ENCODE peak calls at places on chromosome 13, in seven cellular contexts. S, T, V, D, K, X and H are unnamed samples.

GRCh38 chr13:66405908-66406802 is 824.0 kb downstream of the PCDH9 start:
- DNase-seq in V (peak; percentile 61), T (no peak), X (no peak), D (no peak), K (peak; percentile 70), S (peak; percentile 66), H (no peak)

GRCh38 chr13:113726961-113727411 is 32.0 kb upstream of the TMEM255B start:
- DNase-seq in T (peak; percentile 54), X (no peak), K (peak; percentile 27), S (no peak), V (peak; percentile 10), D (no peak), H (no peak)

GRCh38 chr13:73411067-73411809 is 352.4 kb downstream of the KLF5 start:
- DNase-seq in S (no peak), X (no peak), D (no peak), K (no peak), V (no peak), T (no peak), H (no peak)

GRCh38 chr13:52738719-52739467 is 727 bp downstream of the CNMD start:
- DNase-seq in S (no peak), X (peak; percentile 18), T (peak; percentile 18), D (no peak), V (no peak), K (no peak), H (no peak)

GRCh38 chr13:95403349-95404140 is 102.3 kb upstream of the ABCC4 start:
- DNase-seq in K (peak; percentile 19), V (no peak), X (no peak), D (no peak), T (no peak), S (no peak), H (no peak)

GRCh38 chr13:113616991-113617749 is 32.6 kb downstream of the TFDP1 start:
- DNase-seq in T (no peak), K (no peak), V (no peak), D (peak; percentile 54), X (no peak), S (no peak), H (no peak)

GRCh38 chr13:88022826-88023225 is 351.7 kb downstream of the SLITRK5 start:
- DNase-seq in S (no peak), K (no peak), V (no peak), T (no peak), X (no peak), D (no peak), H (no peak)

GRCh38 chr13:46278474-46278873 is 66.7 kb downstream of the LRRC63 start:
- DNase-seq in X (no peak), D (no peak), T (no peak), S (no peak), K (no peak), V (no peak), H (no peak)

GRCh38 chr13:98972627-98973026 is 5.2 kb downstream of the DOCK9 start:
- DNase-seq in D (no peak), V (peak; percentile 85), X (no peak), S (peak; percentile 72), T (peak; percentile 4), K (peak; percentile 93), H (no peak)

GRCh38 chr13:77033717-77034302 is 6.9 kb upstream of the FBXL3 start:
- DNase-seq in X (no peak), V (no peak), S (no peak), K (peak; percentile 8), T (no peak), D (no peak), H (no peak)

GRCh38 chr13:40109324-40109958 is 454.0 kb downstream of the COG6 start:
- DNase-seq in V (no peak), S (peak; percentile 64), D (no peak), X (no peak), K (peak; percentile 86), T (no peak), H (no peak)

GRCh38 chr13:20426766-20427448 is 98.8 kb downstream of the CRYL1 start:
- DNase-seq in K (no peak), V (no peak), D (no peak), S (no peak), T (no peak), X (no peak), H (no peak)

GRCh38 chr13:107205318-107206112 is 637.6 kb upstream of the ARGLU1 start:
- DNase-seq in D (peak; percentile 70), X (peak; percentile 31), T (peak; percentile 61), V (peak; percentile 70), K (peak; percentile 32), S (no peak), H (peak; percentile 30)

GRCh38 chr13:42720116-42720857 is 61.1 kb upstream of the FAM216B start:
- DNase-seq in V (no peak), T (peak; percentile 74), K (peak; percentile 95), X (no peak), D (peak; percentile 52), S (peak; percentile 94), H (no peak)

GRCh38 chr13:38872693-38873092 is 117.9 kb downstream of the STOML3 start:
- DNase-seq in V (peak; percentile 72), T (peak; percentile 74), S (no peak), D (peak; percentile 35), K (peak; percentile 26), X (no peak), H (peak; percentile 9)

GRCh38 chr13:46160474-46161066 is 21.4 kb downstream of the LCP1 start:
- DNase-seq in X (no peak), V (peak; percentile 76), T (peak; percentile 40), S (no peak), D (no peak), K (peak; percentile 52), H (peak; percentile 77)

GRCh38 chr13:46728777-46729176 is 68.2 kb downstream of the ESD start:
- DNase-seq in D (no peak), X (no peak), V (no peak), T (peak; percentile 28), K (peak; percentile 13), S (no peak), H (no peak)